ENCODE peak calls at places on chromosome 15, in six cellular contexts. A is activated CD4-positive, CD25-positive, alpha-beta regulatory T cell; K is activated T-cell treated with anti-CD3 and anti-CD28 coated beads for 24 hours; D is endothelial cell; E is breast epithelium; L is AG04450. T is an unnamed sample.

GRCh38 chr15:36738817-36739216 is 159.4 kb downstream of the CDIN1 start:
- DNase-seq in A (no peak), K (no peak), D (no peak), E (no peak), L (no peak), T (no peak)

GRCh38 chr15:80695099-80695910 is at the start of gene ABHD17C:
- DNase-seq in A (no peak), K (peak; percentile 27), D (peak; percentile 58), E (peak; percentile 61), L (no peak), T (no peak)

GRCh38 chr15:87752250-87752951 is 504.1 kb downstream of the NTRK3 start:
- DNase-seq in A (no peak), K (no peak), D (no peak), E (no peak), L (peak; percentile 78), T (no peak)

GRCh38 chr15:70142072-70142321 is 44.3 kb upstream of the TLE3 start:
- DNase-seq in A (no peak), K (no peak), D (no peak), E (no peak), L (no peak), T (no peak)

GRCh38 chr15:63340878-63341277 is 40.8 kb downstream of the CA12 start:
- DNase-seq in A (no peak), K (no peak), D (no peak), E (no peak), L (no peak), T (no peak)

GRCh38 chr15:68199340-68199739 is 5.8 kb downstream of the CALML4 start:
- DNase-seq in A (no peak), K (no peak), D (no peak), E (no peak), L (no peak), T (no peak)

GRCh38 chr15:74208496-74208895 is 5.9 kb upstream of the STRA6 start:
- DNase-seq in A (no peak), K (no peak), D (no peak), E (no peak), L (no peak), T (no peak)

GRCh38 chr15:63545520-63545919 is 41.1 kb downstream of the USP3 start:
- DNase-seq in A (no peak), K (no peak), D (no peak), E (no peak), L (no peak), T (no peak)

GRCh38 chr15:41018534-41018933 is 65.3 kb downstream of the CHAC1 start:
- DNase-seq in A (no peak), K (no peak), D (peak; percentile 30), E (no peak), L (no peak), T (no peak)

GRCh38 chr15:77036537-77037474 is 34.1 kb downstream of the TSPAN3 start:
- DNase-seq in A (no peak), K (no peak), D (peak; percentile 3), E (peak; percentile 41), L (no peak), T (no peak)

GRCh38 chr15:89652666-89653065 is 2.6 kb downstream of the KIF7 start:
- DNase-seq in A (no peak), K (no peak), D (no peak), E (peak; percentile 33), L (no peak), T (no peak)

GRCh38 chr15:31353931-31354330 is 27.3 kb downstream of the KLF13 start:
- DNase-seq in A (no peak), K (no peak), D (no peak), E (no peak), L (no peak), T (no peak)

GRCh38 chr15:92733090-92733933 is 77.7 kb upstream of the FAM174B start:
- DNase-seq in A (no peak), K (no peak), D (no peak), E (no peak), L (no peak), T (no peak)

GRCh38 chr15:97688177-97688576 is 272.3 kb upstream of the ARRDC4 start:
- DNase-seq in A (no peak), K (no peak), D (no peak), E (no peak), L (no peak), T (no peak)

GRCh38 chr15:67855842-67856241 is 16.0 kb upstream of the RNU6-1 start:
- DNase-seq in A (no peak), K (no peak), D (no peak), E (no peak), L (no peak), T (no peak)

GRCh38 chr15:67010898-67011619 is 54.3 kb upstream of the SMAD3 start:
- DNase-seq in A (no peak), K (no peak), D (no peak), E (no peak), L (no peak), T (no peak)

GRCh38 chr15:27845535-27846369 is 253.4 kb downstream of the OCA2 start:
- DNase-seq in A (no peak), K (no peak), D (no peak), E (no peak), L (no peak), T (no peak)

GRCh38 chr15:81914734-81915234 is 131.0 kb downstream of the MEX3B start:
- DNase-seq in A (no peak), K (no peak), D (no peak), E (no peak), L (no peak), T (peak; percentile 9)

GRCh38 chr15:64559243-64559642 is 98.9 kb downstream of the ZNF609 start:
- DNase-seq in A (no peak), K (no peak), D (no peak), E (no peak), L (no peak), T (no peak)

GRCh38 chr15:35330921-35331320 is 215.0 kb downstream of the DPH6 start:
- DNase-seq in A (no peak), K (no peak), D (no peak), E (no peak), L (no peak), T (no peak)

GRCh38 chr15:29570121-29570930 is 251.9 kb downstream of the TJP1 start:
- DNase-seq in A (no peak), K (no peak), D (peak; percentile 27), E (no peak), L (no peak), T (no peak)

GRCh38 chr15:73984208-73984979 is 7.7 kb downstream of the STOML1 start:
- DNase-seq in A (no peak), K (no peak), D (no peak), E (no peak), L (no peak), T (no peak)

T was measured in NCI-H2029 treated with DMSO at 0.1 percent for 48 hours.